ENCODE peak calls at places on chromosome 13, in nine cellular contexts. Z is lower lobe of right lung; G is CD8-positive, alpha-beta memory T cell; S is choroid plexus epithelial cell; O is psoas muscle; P is CD8-positive, alpha-beta T cell; Y is ascending aorta; N is esophagus squamous epithelium; U is MM.1S. R is an unnamed sample.

GRCh38 chr13:27466513-27466912 is 16.1 kb upstream of the MTIF3 start:
- DNase-seq in Z (no peak), G (no peak), S (no peak), O (no peak), P (no peak), Y (no peak), N (no peak), U (no peak), R (no peak)

GRCh38 chr13:92963029-92963428 is 263.6 kb upstream of the GPC6 start:
- DNase-seq in Z (no peak), G (no peak), S (peak), O (no peak), P (no peak), Y (no peak), N (no peak), U (no peak), R (no peak)

GRCh38 chr13:21475115-21475514 is 16.0 kb upstream of the ZDHHC20 start:
- DNase-seq in Z (no peak), G (no peak), S (no peak), O (no peak), P (no peak), Y (no peak), N (no peak), U (no peak), R (no peak)

GRCh38 chr13:61029064-61029463 is 386.6 kb downstream of the PCDH20 start:
- DNase-seq in Z (no peak), G (no peak), S (no peak), O (no peak), P (no peak), Y (no peak), N (no peak), U (no peak), R (no peak)

GRCh38 chr13:45292176-45292575 is 48.8 kb downstream of the TPT1 start:
- DNase-seq in Z (no peak), G (no peak), S (no peak), O (no peak), P (no peak), Y (no peak), N (no peak), U (no peak), R (no peak)

GRCh38 chr13:62510906-62511655 is 1095.4 kb upstream of the PCDH20 start:
- DNase-seq in Z (no peak), G (no peak), S (no peak), O (no peak), P (no peak), Y (no peak), N (no peak), U (peak), R (no peak)

GRCh38 chr13:42836930-42837329 is 55.5 kb downstream of the FAM216B start:
- DNase-seq in Z (no peak), G (no peak), S (peak), O (no peak), P (no peak), Y (no peak), N (no peak), U (no peak), R (peak)

GRCh38 chr13:20997301-20998061 is 63.9 kb downstream of the LATS2 start:
- DNase-seq in Z (no peak), G (no peak), S (peak), O (peak), P (no peak), Y (no peak), N (no peak), U (no peak), R (peak)

GRCh38 chr13:40490086-40490723 is 176.2 kb downstream of the FOXO1 start:
- DNase-seq in Z (no peak), G (no peak), S (no peak), O (no peak), P (peak), Y (no peak), N (no peak), U (no peak), R (no peak)

GRCh38 chr13:114259974-114260373 is 21.4 kb upstream of the UPF3A start:
- DNase-seq in Z (no peak), G (no peak), S (no peak), O (no peak), P (no peak), Y (no peak), N (no peak), U (peak), R (no peak)

DNA sequence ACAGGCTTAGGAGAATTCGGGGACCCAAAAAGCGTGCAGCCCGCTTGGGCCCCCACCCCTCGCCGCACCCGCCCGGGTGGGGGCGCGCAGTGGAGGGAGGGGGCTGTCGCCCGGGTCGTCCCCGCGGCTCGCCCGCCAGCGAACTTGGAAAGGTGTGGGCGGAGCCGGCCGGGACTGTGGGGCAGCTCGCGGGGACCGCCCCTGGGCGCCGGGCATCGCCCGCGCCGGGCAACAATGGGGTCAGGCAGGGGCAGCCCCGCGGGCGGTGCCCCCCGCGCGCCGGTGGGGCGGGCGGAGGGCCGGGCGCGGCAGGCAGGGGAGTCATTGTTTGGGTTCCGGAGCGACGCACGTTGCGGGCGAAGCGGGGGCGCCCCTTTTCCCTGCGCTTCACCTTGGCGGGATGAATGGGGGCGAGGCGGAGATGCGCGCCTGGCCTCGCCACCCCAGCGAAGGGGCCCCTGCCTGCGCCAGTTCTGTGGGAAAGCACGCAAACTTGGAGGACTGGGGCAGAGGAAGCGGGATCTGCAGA is 637 bp upstream of the KLF12 start:
- DNase-seq in Z (peak), G (peak), S (no peak), O (no peak), P (peak), Y (no peak), N (no peak), U (peak), R (no peak)
- H3K4me3 ChIP-seq in Z (peak), G (peak), S (peak), O (peak), P (peak), Y (peak), N (peak), U (peak), R (peak)

GRCh38 chr13:64073203-64073602 is 2657.6 kb upstream of the PCDH20 start:
- DNase-seq in Z (no peak), G (no peak), S (no peak), O (no peak), P (no peak), Y (no peak), N (no peak), U (no peak), R (no peak)
- H3K4me3 ChIP-seq in Z (no peak), G (no peak), S (no peak), O (no peak), P (no peak), Y (no peak), N (no peak), U (no peak), R (no peak)

DNA sequence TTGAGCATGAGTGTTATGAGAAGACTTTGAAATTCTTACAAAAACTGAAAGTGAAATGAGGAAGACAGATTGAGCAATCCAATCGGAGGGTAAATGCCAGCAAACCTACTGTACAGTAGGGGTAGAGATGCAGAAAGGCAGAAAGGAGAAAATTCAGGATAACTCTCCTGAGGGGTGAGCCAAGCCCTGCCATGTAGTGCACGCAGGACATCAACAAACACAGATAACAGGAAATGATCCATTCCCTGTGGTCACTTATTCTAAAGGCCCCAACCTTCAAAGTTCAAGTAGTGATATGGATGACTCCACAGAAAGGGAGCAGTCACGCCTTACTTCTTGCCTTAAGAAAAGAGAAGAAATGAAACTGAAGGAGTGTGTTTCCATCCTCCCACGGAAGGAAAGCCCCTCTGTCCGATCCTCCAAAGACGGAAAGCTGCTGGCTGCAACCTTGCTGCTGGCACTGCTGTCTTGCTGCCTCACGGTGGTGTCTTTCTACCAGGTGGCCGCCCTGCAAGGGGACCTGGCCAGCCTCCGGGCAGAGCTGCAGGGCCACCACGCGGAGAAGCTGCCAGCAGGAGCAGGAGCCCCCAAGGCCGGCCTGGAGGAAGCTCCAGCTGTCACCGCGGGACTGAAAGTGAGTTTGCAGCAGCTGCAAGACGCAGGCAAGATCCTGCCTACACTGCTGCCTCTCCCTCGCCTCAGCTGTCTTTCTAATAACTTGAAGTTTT is at the start of gene TNFSF13B:
- DNase-seq in Z (peak), G (peak), S (peak), O (peak), P (peak), Y (no peak), N (no peak), U (peak), R (peak)
- H3K4me3 ChIP-seq in Z (peak), G (peak), S (peak), O (peak), P (peak), Y (peak), N (peak), U (peak), R (peak)

DNA sequence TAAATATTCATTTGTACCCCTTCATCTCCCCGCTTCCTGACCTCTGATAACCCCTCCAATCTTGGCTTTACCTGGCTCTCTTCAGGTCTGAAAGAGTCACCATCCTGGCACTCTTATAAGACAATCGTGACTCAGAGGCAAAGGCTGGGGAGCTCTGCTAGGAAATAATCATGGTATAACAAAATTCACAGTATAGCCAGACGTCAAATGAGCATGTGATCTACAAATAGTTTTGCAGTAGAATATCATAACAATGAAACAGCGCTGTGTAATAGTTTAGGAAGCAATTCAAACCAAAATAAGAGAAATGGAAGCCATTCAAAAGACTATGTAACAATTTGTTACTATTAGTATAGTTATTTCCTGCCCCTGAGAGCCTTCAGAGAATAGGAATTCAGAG is 34.2 kb downstream of the RXFP2 start:
- DNase-seq in Z (no peak), G (no peak), S (peak), O (no peak), P (no peak), Y (no peak), N (no peak), U (no peak), R (peak)
- H3K4me3 ChIP-seq in Z (peak), G (no peak), S (no peak), O (peak), P (no peak), Y (no peak), N (no peak), U (no peak), R (peak)

R was measured in fibroblast of pulmonary artery.